ENCODE peak calls at places on chromosomes 13 and 19, in ten cellular contexts. Z is MCF 10A; Q is GM20000; N is progenitor cell of endocrine pancreas; L is lower leg skin; B is psoas muscle; X is GM12864; H is bronchial epithelial cell; V is RWPE1; K is CD8-positive, alpha-beta T cell. Y is an unnamed sample.

GRCh38 chr13:49810825-49811526 is 18.5 kb upstream of the KPNA3 start:
- DNase-seq in L (no peak), H (peak), Z (peak), B (peak), K (no peak), V (peak), N (no peak), Q (peak), X (no peak), Y (no peak)

GRCh38 chr13:113029487-113030258 is 60.7 kb downstream of the MCF2L start:
- DNase-seq in X (no peak), V (peak), L (no peak), B (no peak), Z (peak), Q (peak), K (peak), N (peak), H (no peak), Y (peak)

GRCh38 chr13:103694033-103694432 is 627.8 kb upstream of the SLC10A2 start:
- DNase-seq in Z (no peak), X (no peak), B (no peak), V (no peak), N (no peak), K (no peak), H (no peak), Q (no peak), L (no peak), Y (no peak)

GRCh38 chr19:37738371-37738770 is 18.8 kb upstream of the ZNF607 start:
- DNase-seq in V (no peak), K (no peak), Q (no peak), H (no peak), B (no peak), X (no peak), N (no peak), L (no peak), Z (no peak), Y (no peak)

GRCh38 chr13:77980592-77980991 is 62.0 kb upstream of the EDNRB start:
- DNase-seq in H (no peak), X (no peak), B (no peak), Q (no peak), L (no peak), V (no peak), Z (peak), N (no peak), K (no peak), Y (no peak)

GRCh38 chr13:107271226-107271625 is 703.3 kb upstream of the ARGLU1 start:
- DNase-seq in Q (no peak), B (no peak), X (no peak), V (no peak), N (no peak), K (no peak), L (no peak), Z (peak), H (peak), Y (peak)

GRCh38 chr13:110475117-110475516 is 86.4 kb downstream of the RAB20 start:
- DNase-seq in K (no peak), Q (no peak), X (no peak), Z (no peak), H (no peak), V (no peak), B (no peak), L (no peak), N (no peak), Y (no peak)

GRCh38 chr19:12884926-12885748 is 1.9 kb downstream of the KLF1 start:
- DNase-seq in X (peak), B (peak), L (peak), N (peak), V (peak), K (peak), Z (peak), Q (peak), H (peak), Y (peak)

GRCh38 chr19:15253076-15253475 is 20.8 kb upstream of the EPHX3 start:
- DNase-seq in N (no peak), X (no peak), Q (no peak), V (no peak), K (no peak), Z (no peak), H (no peak), B (no peak), L (no peak), Y (no peak)

GRCh38 chr19:17553256-17553655 is 2.2 kb upstream of the COLGALT1 start:
- DNase-seq in H (peak), Q (no peak), V (peak), L (peak), N (no peak), K (no peak), B (peak), Z (peak), X (no peak), Y (no peak)

GRCh38 chr19:14957464-14957863 is 16.2 kb downstream of the OR7C2 start:
- DNase-seq in B (no peak), K (no peak), L (no peak), Q (no peak), N (no peak), X (no peak), Z (no peak), V (no peak), H (no peak), Y (no peak)

GRCh38 chr19:10093295-10094186 is 7.4 kb downstream of the SHFL start:
- DNase-seq in X (no peak), H (no peak), L (no peak), K (no peak), Q (no peak), V (no peak), N (no peak), Z (peak), B (no peak), Y (no peak)
- TF ChIP-seq CTCF in X (no peak), H (no peak), L (no peak), K (no peak), Q (no peak), V (no peak), N (no peak), Z (no peak), B (no peak), Y (no peak)

DNA sequence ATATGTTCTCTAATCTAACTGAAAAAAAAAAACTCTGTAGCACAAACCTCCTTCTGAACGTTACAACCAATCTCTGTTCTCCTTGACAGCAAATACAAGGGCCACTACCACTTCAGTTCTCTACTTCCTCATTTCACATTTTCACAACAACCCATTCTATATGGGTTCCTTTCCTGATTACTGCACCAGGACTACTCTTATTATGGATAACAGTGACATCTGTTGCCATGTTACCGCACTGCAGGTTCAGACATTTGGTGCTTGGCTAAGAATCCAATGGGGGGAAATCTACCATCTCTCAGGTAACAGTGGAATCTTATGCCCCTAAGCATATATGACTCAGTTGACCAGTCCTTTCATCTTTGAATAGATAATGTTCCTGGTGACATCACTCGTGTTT is 11.6 kb upstream of the FPR3 start:
- DNase-seq in K (no peak), B (no peak), X (no peak), Q (no peak), L (no peak), Z (peak), V (peak), H (peak), N (no peak), Y (no peak)
- TF ChIP-seq CTCF in K (no peak), B (no peak), X (peak), Q (no peak), L (no peak), Z (peak), V (peak), H (peak), N (peak), Y (no peak)

GRCh38 chr19:40549007-40549708 is 27.5 kb upstream of the SHKBP1 start:
- DNase-seq in Q (peak), H (peak), X (no peak), L (no peak), B (peak), N (peak), V (no peak), Z (peak), K (peak), Y (peak)
- TF ChIP-seq CTCF in Q (peak), H (peak), X (peak), L (no peak), B (peak), N (peak), V (peak), Z (peak), K (peak), Y (peak)

GRCh38 chr19:44758596-44758995 is 10.1 kb downstream of the BCL3 start:
- DNase-seq in V (no peak), B (no peak), Z (no peak), N (no peak), H (no peak), L (no peak), X (no peak), K (no peak), Q (no peak), Y (no peak)

GRCh38 chr19:44757735-44758505 is 9.4 kb downstream of the BCL3 start:
- DNase-seq in X (no peak), Z (no peak), B (peak), Q (no peak), N (peak), V (no peak), K (no peak), L (no peak), H (no peak), Y (peak)

GRCh38 chr19:44755219-44755618 is 6.7 kb downstream of the BCL3 start:
- DNase-seq in N (no peak), X (no peak), Q (no peak), V (no peak), B (no peak), Z (no peak), L (no peak), H (no peak), K (no peak), Y (no peak)

GRCh38 chr19:44756089-44756562 is 7.6 kb downstream of the BCL3 start:
- DNase-seq in V (no peak), L (no peak), B (no peak), Z (no peak), Q (no peak), H (no peak), N (no peak), K (no peak), X (no peak), Y (no peak)

GRCh38 chr19:44757057-44757734 is 8.7 kb downstream of the BCL3 start:
- DNase-seq in Z (no peak), N (peak), K (no peak), X (no peak), L (peak), V (no peak), H (no peak), Q (no peak), B (peak), Y (peak)
- TF ChIP-seq CTCF in Z (no peak), N (no peak), K (no peak), X (no peak), L (no peak), V (no peak), H (no peak), Q (no peak), B (no peak), Y (no peak)

DNA sequence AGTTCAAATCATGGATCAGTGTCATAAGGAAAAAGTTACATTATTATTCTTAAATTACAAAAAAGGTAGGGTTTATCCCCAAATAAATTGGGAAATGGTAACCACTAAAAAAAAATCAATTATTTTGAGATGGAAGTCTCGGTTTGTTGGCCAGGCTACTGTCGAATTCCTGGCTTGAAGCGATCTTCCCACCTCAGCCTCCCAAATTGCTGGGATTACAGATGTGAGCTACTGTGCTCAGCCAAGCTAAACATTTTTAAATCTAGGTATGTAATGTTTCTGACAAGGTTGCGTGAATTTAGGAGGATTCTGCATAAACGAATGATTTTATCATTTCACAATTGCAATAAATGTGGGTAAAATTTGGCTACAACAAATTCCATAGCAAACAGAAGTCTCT is 2.0 kb downstream of the NAA16 start:
- DNase-seq in N (no peak), Q (no peak), B (no peak), L (no peak), Z (no peak), K (no peak), X (no peak), V (no peak), H (no peak), Y (no peak)
- TF ChIP-seq CTCF in N (no peak), Q (no peak), B (no peak), L (no peak), Z (no peak), K (no peak), X (no peak), V (no peak), H (no peak), Y (no peak)

DNA sequence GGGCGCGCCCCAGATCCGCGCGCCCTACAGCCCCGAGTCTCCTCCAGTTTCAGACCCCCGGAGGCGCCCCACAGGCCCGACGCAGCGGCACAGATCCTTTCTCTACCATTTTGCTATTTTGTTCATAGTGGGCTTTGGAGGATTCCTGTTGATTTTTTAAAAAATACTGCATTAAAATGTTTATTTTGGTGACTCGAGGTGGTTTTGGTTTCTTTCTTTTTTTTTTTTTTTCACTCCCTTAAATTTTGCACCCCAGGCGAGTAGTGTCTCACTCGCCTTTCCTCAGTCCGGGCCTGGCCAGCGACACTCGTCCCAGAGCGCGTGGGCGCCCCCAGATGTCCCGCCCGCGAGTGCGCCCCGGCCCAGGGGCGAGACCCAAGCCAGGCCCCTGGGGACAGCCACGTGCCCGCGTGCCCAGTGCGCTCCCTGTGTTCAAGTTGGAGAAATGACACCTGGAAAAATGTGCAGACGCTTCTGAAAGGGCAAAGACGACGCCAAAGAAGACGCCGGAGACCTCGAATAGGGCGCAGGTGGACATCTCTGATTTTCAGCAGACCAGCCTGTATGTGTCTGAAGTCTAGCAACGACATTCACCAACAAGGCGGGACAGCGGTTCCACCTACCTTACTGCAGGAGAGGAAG is 478 bp upstream of the INSR start:
- DNase-seq in Z (peak), B (peak), N (peak), Q (peak), V (no peak), H (no peak), X (no peak), L (peak), K (no peak), Y (peak)
- TF ChIP-seq CTCF in Z (peak), B (peak), N (peak), Q (peak), V (peak), H (no peak), X (peak), L (no peak), K (no peak), Y (peak)

Y was measured in neural crest cell.